ENCODE peak calls at places on chromosomes 3 and 15, in four cellular contexts. M is GM10248, R is right lobe of liver, J is WTC11. W is an unnamed sample.

GRCh38 chr3:53817211-53817610 is 29.0 kb downstream of the CHDH start:
- DNase-seq in M (no peak), R (no peak), J (no peak), W (peak; percentile 50)

GRCh38 chr15:60695713-60696522 is 217.0 kb upstream of the ICE2 start:
- DNase-seq in M (no peak), R (no peak), J (no peak), W (no peak)

GRCh38 chr15:72724028-72724427 is 38.0 kb downstream of the BBS4 start:
- DNase-seq in M (no peak), R (no peak), J (no peak), W (no peak)

GRCh38 chr3:51408021-51408420 is 16.9 kb downstream of the RBM15B start:
- DNase-seq in M (no peak), R (no peak), J (no peak), W (no peak)

GRCh38 chr3:142981108-142981507 is 17.6 kb upstream of the PAQR9 start:
- DNase-seq in M (no peak), R (no peak), J (no peak), W (no peak)

GRCh38 chr3:159586587-159587202 is 401.9 kb upstream of the IL12A start:
- DNase-seq in M (no peak), R (peak; percentile 25), J (peak; percentile 66), W (no peak)

GRCh38 chr15:57865294-57865693 is 158.8 kb downstream of the POLR2M start:
- DNase-seq in M (peak; percentile 14), R (no peak), J (peak; percentile 38), W (no peak)

GRCh38 chr3:21705769-21706168 is 45.2 kb downstream of the ZNF385D start:
- DNase-seq in M (no peak), R (peak; percentile 80), J (no peak), W (no peak)

GRCh38 chr3:123290107-123290930 is 88.6 kb downstream of the SEC22A start:
- DNase-seq in M (no peak), R (no peak), J (no peak), W (no peak)

GRCh38 chr15:43118829-43119228 is 13.0 kb upstream of the UBR1 start:
- DNase-seq in M (peak; percentile 46), R (no peak), J (no peak), W (no peak)

GRCh38 chr15:71364117-71364584 is 248.9 kb downstream of the THSD4 start:
- DNase-seq in M (no peak), R (no peak), J (no peak), W (no peak)

GRCh38 chr3:23232016-23232415 is 28.9 kb downstream of the UBE2E2 start:
- DNase-seq in M (no peak), R (no peak), J (no peak), W (no peak)

GRCh38 chr3:42300013-42300412 is 34.0 kb upstream of the CCK start:
- DNase-seq in M (peak; percentile 28), R (peak; percentile 25), J (peak; percentile 57), W (no peak)

GRCh38 chr3:127063916-127064315 is 81.0 kb downstream of the PLXNA1 start:
- DNase-seq in M (no peak), R (no peak), J (no peak), W (no peak)

GRCh38 chr15:46126581-46126980 is 491.8 kb downstream of the SQOR start:
- DNase-seq in M (no peak), R (no peak), J (no peak), W (no peak)

GRCh38 chr3:32456429-32457130 is 46.1 kb downstream of the CMTM6 start:
- DNase-seq in M (no peak), R (no peak), J (no peak), W (no peak)

GRCh38 chr15:43550527-43551363 is 33.3 kb downstream of the MAP1A start:
- DNase-seq in M (no peak), R (no peak), J (no peak), W (no peak)

GRCh38 chr3:62876064-62876463 is 848 bp upstream of the CADPS start:
- DNase-seq in M (peak; percentile 10), R (peak; percentile 34), J (peak; percentile 86), W (no peak)
- TF ChIP-seq CTCF in M (no peak), R (no peak), J (no peak), W (no peak)

GRCh38 chr15:55990986-55991385 is 2.4 kb downstream of the NEDD4 start:
- DNase-seq in M (no peak), R (no peak), J (no peak), W (no peak)
- TF ChIP-seq CTCF in M (no peak), R (no peak), J (no peak), W (peak; percentile 61)

GRCh38 chr15:74976159-74976558 is 19.2 kb upstream of the SCAMP5 start:
- DNase-seq in M (no peak), R (no peak), J (no peak), W (no peak)
- TF ChIP-seq CTCF in M (peak; percentile 31), R (peak; percentile 27), J (no peak), W (peak; percentile 31)

GRCh38 chr3:98359993-98360675 is 6.5 kb downstream of the OR5K4 start:
- DNase-seq in M (no peak), R (no peak), J (no peak), W (no peak)
- TF ChIP-seq CTCF in M (no peak), R (peak; percentile 16), J (no peak), W (no peak)

GRCh38 chr3:192187485-192188051 is 539.8 kb downstream of the FGF12 start:
- DNase-seq in M (no peak), R (no peak), J (no peak), W (no peak)
- TF ChIP-seq CTCF in M (no peak), R (no peak), J (no peak), W (no peak)

DNA sequence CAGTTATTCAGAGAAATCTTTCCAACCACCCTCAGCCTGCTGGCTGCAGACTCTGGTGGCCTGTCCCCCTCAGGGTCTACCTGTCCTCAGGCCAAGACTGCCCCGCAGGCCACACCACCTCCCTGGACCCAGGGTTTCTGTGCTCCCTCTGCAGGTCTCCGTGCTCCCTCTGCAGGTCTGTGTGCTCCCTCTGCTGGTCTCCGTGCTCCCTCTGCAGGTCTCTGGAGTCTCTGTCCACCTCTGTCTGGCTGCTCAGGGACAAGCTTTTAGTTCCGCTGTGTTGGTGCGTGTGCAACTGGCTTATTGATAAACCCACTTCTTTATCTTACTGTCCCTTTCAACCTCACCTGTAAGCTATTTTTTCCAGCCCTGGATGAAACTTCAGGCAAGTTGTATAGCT is 30.1 kb downstream of the BDH1 start:
- DNase-seq in M (no peak), R (no peak), J (no peak), W (peak; percentile 76)
- TF ChIP-seq CTCF in M (no peak), R (no peak), J (no peak), W (peak; percentile 63)

GRCh38 chr15:100918034-100918689 is 995 bp upstream of the LRRK1 start:
- DNase-seq in M (peak; percentile 90), R (peak; percentile 82), J (peak; percentile 88), W (no peak)

GRCh38 chr15:100913961-100914360 is 5.2 kb upstream of the LRRK1 start:
- DNase-seq in M (no peak), R (no peak), J (no peak), W (no peak)

GRCh38 chr15:100911086-100911485 is 8.1 kb upstream of the LRRK1 start:
- DNase-seq in M (no peak), R (no peak), J (no peak), W (no peak)

GRCh38 chr15:100918690-100919480 is at the start of gene LRRK1:
- DNase-seq in M (peak; percentile 65), R (peak; percentile 44), J (peak; percentile 50), W (no peak)

GRCh38 chr15:100914876-100915275 is 4.3 kb upstream of the LRRK1 start:
- DNase-seq in M (no peak), R (no peak), J (no peak), W (no peak)
- TF ChIP-seq CTCF in M (no peak), R (no peak), J (no peak), W (peak; percentile 18)

GRCh38 chr3:49609314-49609713 is 55.0 kb downstream of the BSN start:
- DNase-seq in M (no peak), R (no peak), J (no peak), W (no peak)

GRCh38 chr3:49607105-49607591 is 52.9 kb downstream of the BSN start:
- DNase-seq in M (no peak), R (no peak), J (no peak), W (no peak)

GRCh38 chr3:49609815-49610214 is 55.5 kb downstream of the BSN start:
- DNase-seq in M (no peak), R (peak; percentile 27), J (no peak), W (no peak)

GRCh38 chr3:49606427-49606826 is 52.1 kb downstream of the BSN start:
- DNase-seq in M (no peak), R (no peak), J (no peak), W (no peak)

DNA sequence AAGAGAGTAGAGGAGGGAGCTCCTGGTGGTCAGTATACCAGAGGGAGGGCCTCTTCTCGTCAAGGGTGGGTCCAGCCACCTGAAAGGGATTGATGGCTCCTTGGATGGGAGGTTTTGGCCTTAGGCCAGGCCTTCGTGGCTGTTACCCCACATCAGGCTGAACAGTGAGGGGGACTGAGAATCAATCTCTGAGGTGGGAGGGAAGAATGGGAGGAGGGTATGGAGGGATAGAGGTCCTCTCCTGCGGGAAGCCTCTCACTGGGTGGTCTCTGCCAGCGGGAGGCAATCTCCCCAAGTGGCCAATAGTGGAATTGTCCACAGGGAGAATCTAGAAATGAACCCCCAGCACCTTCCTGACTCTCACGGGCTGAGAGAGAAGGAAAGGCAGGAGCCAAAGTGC is 53.5 kb downstream of the BSN start:
- DNase-seq in M (no peak), R (no peak), J (no peak), W (no peak)
- TF ChIP-seq CTCF in M (no peak), R (no peak), J (no peak), W (peak; percentile 53)

DNA sequence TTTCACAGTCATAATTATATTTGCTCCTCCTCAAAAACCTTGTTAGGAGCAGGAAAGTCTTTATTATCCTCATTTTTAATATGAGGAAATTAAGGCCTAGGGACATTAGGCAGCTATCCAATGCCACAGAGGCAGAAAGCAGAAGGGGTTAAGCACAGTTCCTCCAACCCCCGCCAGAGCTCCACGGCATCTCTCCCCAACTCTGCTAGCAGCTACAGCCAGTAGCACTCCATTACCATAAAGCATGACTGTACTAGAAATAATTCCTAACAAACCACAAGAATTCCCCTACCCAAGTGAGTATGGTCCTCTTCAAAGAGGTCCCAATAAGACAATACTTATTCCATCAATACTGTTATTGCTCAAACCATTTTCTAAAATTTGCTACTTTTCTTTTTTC is 9.8 kb downstream of the HEG1 start:
- DNase-seq in M (no peak), R (no peak), J (no peak), W (no peak)
- TF ChIP-seq CTCF in M (no peak), R (no peak), J (no peak), W (peak; percentile 64)

W was measured in chondrocyte.